ENCODE peak calls at places on chromosomes 6 and 20, in four cellular contexts. U is HCT116, G is K562, E is HepG2. Q is an unnamed sample.
A peak's percentile ranks its signal among the peaks of the same experiment; 100 is the strongest.

GRCh38 chr6:122347251-122347650 is 52.2 kb upstream of the HSF2 start:
- DNase-seq in U (no peak), G (no peak), E (no peak), Q (no peak)

GRCh38 chr6:29965873-29966601 is 23.7 kb downstream of the HLA-A start:
- DNase-seq in U (peak; percentile 91), G (peak; percentile 65), E (peak; percentile 95), Q (peak; percentile 77)

GRCh38 chr6:138645976-138646640 is 127.5 kb upstream of the CCDC28A start:
- DNase-seq in U (no peak), G (no peak), E (no peak), Q (no peak)

GRCh38 chr20:64049060-64049886 is at the start of gene SOX18:
- DNase-seq in U (no peak), G (peak; percentile 90), E (no peak), Q (peak; percentile 83)

GRCh38 chr20:3874194-3874824 is 14.9 kb upstream of the PANK2 start:
- DNase-seq in U (no peak), G (no peak), E (no peak), Q (no peak)

GRCh38 chr20:9375221-9375681 is 139.1 kb upstream of the LAMP5 start:
- DNase-seq in U (no peak), G (no peak), E (no peak), Q (no peak)

GRCh38 chr6:163589401-163589800 is 174.9 kb downstream of the QKI start:
- DNase-seq in U (no peak), G (no peak), E (no peak), Q (no peak)

GRCh38 chr6:11423072-11423471 is 114.5 kb upstream of the TMEM170B start:
- DNase-seq in U (no peak), G (no peak), E (no peak), Q (no peak)

GRCh38 chr20:43940518-43941225 is 26.0 kb downstream of the TOX2 start:
- DNase-seq in U (no peak), G (no peak), E (no peak), Q (no peak)

GRCh38 chr6:38182426-38182825 is 362.9 kb downstream of the ZFAND3 start:
- DNase-seq in U (no peak), G (no peak), E (no peak), Q (no peak)

GRCh38 chr6:43639984-43640800 is 4.6 kb downstream of the MAD2L1BP start:
- DNase-seq in U (no peak), G (peak; percentile 68), E (no peak), Q (peak; percentile 72)

GRCh38 chr6:112946051-112946450 is 598.9 kb downstream of the RFPL4B start:
- DNase-seq in U (no peak), G (no peak), E (no peak), Q (no peak)

GRCh38 chr20:10603971-10604864 is 69.6 kb downstream of the JAG1 start:
- DNase-seq in U (peak; percentile 32), G (no peak), E (peak; percentile 99), Q (no peak)

GRCh38 chr6:31473780-31474725 is 23.9 kb upstream of the MICB start:
- DNase-seq in U (no peak), G (no peak), E (no peak), Q (no peak)

GRCh38 chr6:156765117-156765516 is 12.1 kb upstream of the ARID1B start:
- DNase-seq in U (no peak), G (no peak), E (no peak), Q (no peak)

GRCh38 chr20:10502098-10502526 is 67.0 kb downstream of the SLX4IP start:
- DNase-seq in U (no peak), G (no peak), E (no peak), Q (no peak)

GRCh38 chr20:19661717-19662637 is 96.1 kb upstream of the RIN2 start:
- DNase-seq in U (peak; percentile 56), G (peak; percentile 37), E (peak; percentile 62), Q (peak; percentile 65)

GRCh38 chr20:44701889-44702288 is 13.3 kb upstream of the CCN5 start:
- DNase-seq in U (no peak), G (no peak), E (no peak), Q (no peak)

GRCh38 chr6:163323719-163324118 is 90.8 kb upstream of the QKI start:
- DNase-seq in U (no peak), G (no peak), E (no peak), Q (no peak)

GRCh38 chr6:152461556-152461955 is 175.6 kb downstream of the SYNE1 start:
- DNase-seq in U (no peak), G (no peak), E (no peak), Q (no peak)

GRCh38 chr6:166165558-166166313 is 1.9 kb downstream of the TBXT start:
- DNase-seq in U (no peak), G (peak; percentile 5), E (no peak), Q (no peak)

GRCh38 chr6:130708338-130708737 is 118.9 kb upstream of the SMLR1 start:
- DNase-seq in U (no peak), G (no peak), E (no peak), Q (no peak)

GRCh38 chr20:17281478-17281877 is 54.6 kb downstream of the PCSK2 start:
- DNase-seq in U (peak; percentile 3), G (peak; percentile 4), E (peak; percentile 64), Q (peak; percentile 30)

GRCh38 chr6:142544199-142544838 is 242.5 kb downstream of the ADGRG6 start:
- DNase-seq in U (no peak), G (no peak), E (no peak), Q (no peak)

GRCh38 chr20:36754656-36755222 is 8.8 kb upstream of the NDRG3 start:
- DNase-seq in U (peak; percentile 37), G (peak; percentile 64), E (peak; percentile 84), Q (peak; percentile 71)

GRCh38 chr6:524803-525202 is 132.1 kb downstream of the HUS1B start:
- DNase-seq in U (no peak), G (no peak), E (no peak), Q (no peak)

GRCh38 chr6:148144917-148145521 is 197.6 kb upstream of the SASH1 start:
- DNase-seq in U (peak; percentile 63), G (peak; percentile 71), E (peak; percentile 64), Q (peak; percentile 32)

GRCh38 chr20:43379239-43379917 is 78.3 kb upstream of the SRSF6 start:
- DNase-seq in U (no peak), G (no peak), E (peak; percentile 27), Q (no peak)

GRCh38 chr6:30814137-30815084 is 69.9 kb upstream of the DDR1 start:
- DNase-seq in U (peak; percentile 88), G (peak; percentile 64), E (no peak), Q (no peak)

GRCh38 chr20:46558511-46558959 is 8.1 kb upstream of the OCSTAMP start:
- DNase-seq in U (no peak), G (no peak), E (peak; percentile 73), Q (no peak)
- TF ChIP-seq YY1 in U (no peak), G (no peak), E (no peak), Q (no peak)

DNA sequence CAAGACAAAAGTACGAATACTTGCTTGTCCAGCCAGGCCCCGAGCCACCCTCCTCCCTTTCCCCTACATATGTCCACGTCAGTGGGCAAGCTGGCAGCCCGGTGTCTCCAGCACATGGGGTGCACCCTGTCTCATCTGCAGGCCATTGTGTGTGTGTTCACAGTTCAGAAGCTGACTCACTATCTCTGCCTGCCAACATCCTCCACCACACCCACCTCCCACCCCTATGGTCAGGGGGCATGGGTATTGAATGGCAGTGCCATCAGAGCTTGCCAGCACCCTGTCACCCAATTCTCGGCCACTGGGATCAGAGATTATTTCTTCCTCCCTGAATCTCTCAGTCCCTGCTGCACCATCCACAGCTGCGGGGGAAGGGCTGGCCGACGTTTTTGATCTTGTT is 195.7 kb downstream of the FARS2 start:
- DNase-seq in U (no peak), G (no peak), E (no peak), Q (no peak)
- TF ChIP-seq ELF1 in U (no peak), G (no peak), E (no peak), Q (no peak)

GRCh38 chr6:106161475-106161874 is 75.3 kb downstream of the PRDM1 start:
- DNase-seq in U (no peak), G (no peak), E (no peak), Q (no peak)

GRCh38 chr6:106163966-106164877 is 78.1 kb downstream of the PRDM1 start:
- DNase-seq in U (no peak), G (no peak), E (no peak), Q (no peak)

GRCh38 chr6:106161893-106162292 is 75.8 kb downstream of the PRDM1 start:
- DNase-seq in U (no peak), G (no peak), E (no peak), Q (no peak)

GRCh38 chr6:106162926-106163325 is 76.8 kb downstream of the PRDM1 start:
- DNase-seq in U (no peak), G (no peak), E (no peak), Q (no peak)

GRCh38 chr6:106163446-106163965 is 77.4 kb downstream of the PRDM1 start:
- DNase-seq in U (no peak), G (no peak), E (no peak), Q (no peak)
- TF ChIP-seq YY1 in U (no peak), G (no peak), E (no peak), Q (no peak)

GRCh38 chr6:74001091-74001490 is 305.1 kb downstream of the CD109 start:
- DNase-seq in U (no peak), G (no peak), E (no peak), Q (no peak)

GRCh38 chr6:74000582-74000981 is 304.6 kb downstream of the CD109 start:
- DNase-seq in U (no peak), G (no peak), E (no peak), Q (no peak)
- TF ChIP-seq ELF1 in U (no peak), G (no peak), E (no peak), Q (no peak)